ENCODE peak calls at places on chromosome 21, in six cellular contexts. One of them, this sample, is unnamed.

GRCh38 chr21:43718872-43719747 is at the start of gene PDXK:
- DNase-seq in mammary epithelial cell: peak
- DNase-seq in body of pancreas: peak
- DNase-seq in fibroblast of pulmonary artery: peak
- DNase-seq in heart right ventricle: peak
- DNase-seq in esophagus muscularis mucosa: peak
- DNase-seq in this sample: peak

GRCh38 chr21:18832081-18832670 is 428.6 kb upstream of the TMPRSS15 start:
- DNase-seq in mammary epithelial cell: no peak
- DNase-seq in body of pancreas: no peak
- DNase-seq in fibroblast of pulmonary artery: no peak
- DNase-seq in heart right ventricle: no peak
- DNase-seq in esophagus muscularis mucosa: no peak
- DNase-seq in this sample: no peak

GRCh38 chr21:39715804-39716397 is 29.1 kb upstream of the IGSF5 start:
- DNase-seq in mammary epithelial cell: peak
- DNase-seq in body of pancreas: peak
- DNase-seq in fibroblast of pulmonary artery: peak
- DNase-seq in heart right ventricle: peak
- DNase-seq in esophagus muscularis mucosa: no peak
- DNase-seq in this sample: peak

GRCh38 chr21:32426592-32427051 is 14.1 kb downstream of the EVA1C start:
- DNase-seq in mammary epithelial cell: peak
- DNase-seq in body of pancreas: no peak
- DNase-seq in fibroblast of pulmonary artery: peak
- DNase-seq in heart right ventricle: no peak
- DNase-seq in esophagus muscularis mucosa: no peak
- DNase-seq in this sample: no peak

GRCh38 chr21:34698270-34699015 is 29.6 kb downstream of the CLIC6 start:
- DNase-seq in mammary epithelial cell: no peak
- DNase-seq in body of pancreas: no peak
- DNase-seq in fibroblast of pulmonary artery: no peak
- DNase-seq in heart right ventricle: no peak
- DNase-seq in esophagus muscularis mucosa: no peak
- DNase-seq in this sample: no peak

GRCh38 chr21:16087523-16087922 is 357.7 kb downstream of the USP25 start:
- DNase-seq in mammary epithelial cell: no peak
- DNase-seq in body of pancreas: no peak
- DNase-seq in fibroblast of pulmonary artery: no peak
- DNase-seq in heart right ventricle: no peak
- DNase-seq in esophagus muscularis mucosa: no peak
- DNase-seq in this sample: no peak

GRCh38 chr21:44365967-44366585 is 12.7 kb downstream of the TRPM2 start:
- DNase-seq in mammary epithelial cell: no peak
- DNase-seq in body of pancreas: no peak
- DNase-seq in fibroblast of pulmonary artery: no peak
- DNase-seq in heart right ventricle: no peak
- DNase-seq in esophagus muscularis mucosa: no peak
- DNase-seq in this sample: no peak

GRCh38 chr21:15050588-15051377 is 14.0 kb downstream of the NRIP1 start:
- DNase-seq in mammary epithelial cell: no peak
- DNase-seq in body of pancreas: no peak
- DNase-seq in fibroblast of pulmonary artery: no peak
- DNase-seq in heart right ventricle: no peak
- DNase-seq in esophagus muscularis mucosa: no peak
- DNase-seq in this sample: no peak

GRCh38 chr21:31181089-31181757 is 142.9 kb upstream of the KRTAP19-8 start:
- DNase-seq in mammary epithelial cell: no peak
- DNase-seq in body of pancreas: no peak
- DNase-seq in fibroblast of pulmonary artery: no peak
- DNase-seq in heart right ventricle: no peak
- DNase-seq in esophagus muscularis mucosa: no peak
- DNase-seq in this sample: no peak

GRCh38 chr21:31176725-31177124 is 138.4 kb upstream of the KRTAP19-8 start:
- DNase-seq in mammary epithelial cell: no peak
- DNase-seq in body of pancreas: no peak
- DNase-seq in fibroblast of pulmonary artery: no peak
- DNase-seq in heart right ventricle: no peak
- DNase-seq in esophagus muscularis mucosa: no peak
- DNase-seq in this sample: no peak

GRCh38 chr21:31184462-31184861 is 146.2 kb upstream of the KRTAP19-8 start:
- DNase-seq in mammary epithelial cell: no peak
- DNase-seq in body of pancreas: no peak
- DNase-seq in fibroblast of pulmonary artery: no peak
- DNase-seq in heart right ventricle: no peak
- DNase-seq in esophagus muscularis mucosa: no peak
- DNase-seq in this sample: no peak

GRCh38 chr21:31182231-31183129 is 144.2 kb upstream of the KRTAP19-8 start:
- DNase-seq in mammary epithelial cell: no peak
- DNase-seq in body of pancreas: no peak
- DNase-seq in fibroblast of pulmonary artery: no peak
- DNase-seq in heart right ventricle: no peak
- DNase-seq in esophagus muscularis mucosa: no peak
- DNase-seq in this sample: no peak

GRCh38 chr21:31180256-31181088 is 142.2 kb upstream of the KRTAP19-8 start:
- DNase-seq in mammary epithelial cell: peak
- DNase-seq in body of pancreas: no peak
- DNase-seq in fibroblast of pulmonary artery: peak
- DNase-seq in heart right ventricle: no peak
- DNase-seq in esophagus muscularis mucosa: no peak
- DNase-seq in this sample: peak
- TF ChIP-seq CTCF in mammary epithelial cell: peak
- TF ChIP-seq CTCF in body of pancreas: peak
- TF ChIP-seq CTCF in fibroblast of pulmonary artery: peak
- TF ChIP-seq CTCF in heart right ventricle: peak
- TF ChIP-seq CTCF in esophagus muscularis mucosa: peak
- TF ChIP-seq CTCF in this sample: peak

DNA sequence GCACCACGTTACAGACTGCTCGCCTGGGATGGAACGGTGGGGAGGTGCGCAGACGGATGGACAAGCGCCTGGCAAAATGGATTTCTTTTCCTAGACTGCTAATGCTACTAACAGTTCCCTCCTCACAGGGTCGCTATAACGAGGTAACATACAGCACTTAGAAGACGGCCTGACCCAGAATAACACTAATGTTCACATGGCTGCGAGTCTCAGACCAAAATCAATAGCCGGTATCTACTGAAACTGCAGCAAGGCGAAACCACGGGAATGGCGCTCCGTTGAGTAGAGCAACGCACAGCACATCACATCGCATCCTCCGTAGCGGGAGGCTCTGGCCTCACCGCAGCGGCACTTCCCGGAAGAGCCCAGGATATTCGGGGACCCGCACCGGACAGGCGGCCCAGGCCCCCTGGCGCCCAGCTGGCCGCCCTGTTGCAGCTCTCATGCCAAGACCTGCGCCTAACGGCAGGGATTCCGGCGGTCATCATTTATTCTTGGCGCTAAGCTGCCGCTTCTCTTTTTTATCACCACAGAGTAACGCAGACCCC is 46.6 kb downstream of the VPS26C start:
- DNase-seq in mammary epithelial cell: peak
- DNase-seq in body of pancreas: peak
- DNase-seq in fibroblast of pulmonary artery: peak
- DNase-seq in heart right ventricle: no peak
- DNase-seq in esophagus muscularis mucosa: no peak
- DNase-seq in this sample: peak
- TF ChIP-seq CTCF in mammary epithelial cell: peak
- TF ChIP-seq CTCF in body of pancreas: peak
- TF ChIP-seq CTCF in fibroblast of pulmonary artery: peak
- TF ChIP-seq CTCF in heart right ventricle: no peak
- TF ChIP-seq CTCF in esophagus muscularis mucosa: no peak
- TF ChIP-seq CTCF in this sample: peak

DNA sequence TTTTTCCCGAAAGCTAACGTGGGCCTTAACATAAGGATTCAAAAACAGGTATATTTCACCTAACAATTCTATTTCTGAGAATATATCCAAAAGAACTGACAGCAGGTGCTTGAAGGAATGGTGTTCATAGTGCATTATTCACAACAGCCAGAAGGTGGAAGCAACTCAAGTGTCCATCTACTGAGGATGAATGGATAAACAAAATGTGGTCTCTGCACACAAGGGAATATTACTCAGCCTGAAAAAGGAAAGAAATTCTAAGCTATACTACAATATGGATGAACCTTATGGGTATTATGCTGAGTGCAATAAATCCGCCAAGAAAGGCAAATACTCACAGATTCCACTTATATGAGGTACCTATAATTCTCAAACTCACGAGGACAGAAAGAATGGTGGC is 6.1 kb upstream of the RIPPLY3 start:
- DNase-seq in mammary epithelial cell: no peak
- DNase-seq in body of pancreas: no peak
- DNase-seq in fibroblast of pulmonary artery: no peak
- DNase-seq in heart right ventricle: no peak
- DNase-seq in esophagus muscularis mucosa: no peak
- DNase-seq in this sample: no peak
- TF ChIP-seq CTCF in mammary epithelial cell: peak
- TF ChIP-seq CTCF in body of pancreas: no peak
- TF ChIP-seq CTCF in fibroblast of pulmonary artery: peak
- TF ChIP-seq CTCF in heart right ventricle: no peak
- TF ChIP-seq CTCF in esophagus muscularis mucosa: no peak
- TF ChIP-seq CTCF in this sample: no peak

GRCh38 chr21:33664135-33664534 is 21.8 kb downstream of the ITSN1 start:
- DNase-seq in mammary epithelial cell: no peak
- DNase-seq in body of pancreas: no peak
- DNase-seq in fibroblast of pulmonary artery: no peak
- DNase-seq in heart right ventricle: no peak
- DNase-seq in esophagus muscularis mucosa: no peak
- DNase-seq in this sample: no peak

GRCh38 chr21:33670076-33670475 is 27.8 kb downstream of the ITSN1 start:
- DNase-seq in mammary epithelial cell: peak
- DNase-seq in body of pancreas: no peak
- DNase-seq in fibroblast of pulmonary artery: no peak
- DNase-seq in heart right ventricle: no peak
- DNase-seq in esophagus muscularis mucosa: no peak
- DNase-seq in this sample: no peak

GRCh38 chr21:33666153-33666552 is 23.9 kb downstream of the ITSN1 start:
- DNase-seq in mammary epithelial cell: no peak
- DNase-seq in body of pancreas: no peak
- DNase-seq in fibroblast of pulmonary artery: peak
- DNase-seq in heart right ventricle: no peak
- DNase-seq in esophagus muscularis mucosa: no peak
- DNase-seq in this sample: no peak

GRCh38 chr21:33668620-33669019 is 26.3 kb downstream of the ITSN1 start:
- DNase-seq in mammary epithelial cell: no peak
- DNase-seq in body of pancreas: no peak
- DNase-seq in fibroblast of pulmonary artery: no peak
- DNase-seq in heart right ventricle: no peak
- DNase-seq in esophagus muscularis mucosa: no peak
- DNase-seq in this sample: no peak

DNA sequence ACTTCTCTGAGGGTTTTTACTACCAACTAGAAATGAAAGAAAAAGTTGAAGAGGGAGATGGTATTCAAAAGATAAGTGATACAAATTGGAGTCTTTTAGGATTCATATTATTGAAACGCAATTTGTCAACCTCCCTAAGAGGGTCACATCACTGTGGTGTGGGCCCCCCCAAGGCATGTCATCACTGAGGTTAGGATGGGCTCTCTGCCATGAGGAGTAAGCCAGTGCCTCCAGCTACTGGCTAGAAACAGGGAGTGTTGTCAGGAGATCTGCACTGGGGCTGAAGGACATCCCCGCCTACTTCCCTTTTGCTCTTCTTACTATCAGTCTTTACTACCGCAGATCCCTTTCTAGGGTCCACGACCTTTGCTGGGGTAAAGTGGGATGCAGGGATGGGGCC is 25.9 kb downstream of the ITSN1 start:
- DNase-seq in mammary epithelial cell: peak
- DNase-seq in body of pancreas: no peak
- DNase-seq in fibroblast of pulmonary artery: no peak
- DNase-seq in heart right ventricle: no peak
- DNase-seq in esophagus muscularis mucosa: no peak
- DNase-seq in this sample: no peak
- TF ChIP-seq CTCF in mammary epithelial cell: no peak
- TF ChIP-seq CTCF in body of pancreas: no peak
- TF ChIP-seq CTCF in fibroblast of pulmonary artery: no peak
- TF ChIP-seq CTCF in heart right ventricle: no peak
- TF ChIP-seq CTCF in esophagus muscularis mucosa: no peak
- TF ChIP-seq CTCF in this sample: no peak

DNA sequence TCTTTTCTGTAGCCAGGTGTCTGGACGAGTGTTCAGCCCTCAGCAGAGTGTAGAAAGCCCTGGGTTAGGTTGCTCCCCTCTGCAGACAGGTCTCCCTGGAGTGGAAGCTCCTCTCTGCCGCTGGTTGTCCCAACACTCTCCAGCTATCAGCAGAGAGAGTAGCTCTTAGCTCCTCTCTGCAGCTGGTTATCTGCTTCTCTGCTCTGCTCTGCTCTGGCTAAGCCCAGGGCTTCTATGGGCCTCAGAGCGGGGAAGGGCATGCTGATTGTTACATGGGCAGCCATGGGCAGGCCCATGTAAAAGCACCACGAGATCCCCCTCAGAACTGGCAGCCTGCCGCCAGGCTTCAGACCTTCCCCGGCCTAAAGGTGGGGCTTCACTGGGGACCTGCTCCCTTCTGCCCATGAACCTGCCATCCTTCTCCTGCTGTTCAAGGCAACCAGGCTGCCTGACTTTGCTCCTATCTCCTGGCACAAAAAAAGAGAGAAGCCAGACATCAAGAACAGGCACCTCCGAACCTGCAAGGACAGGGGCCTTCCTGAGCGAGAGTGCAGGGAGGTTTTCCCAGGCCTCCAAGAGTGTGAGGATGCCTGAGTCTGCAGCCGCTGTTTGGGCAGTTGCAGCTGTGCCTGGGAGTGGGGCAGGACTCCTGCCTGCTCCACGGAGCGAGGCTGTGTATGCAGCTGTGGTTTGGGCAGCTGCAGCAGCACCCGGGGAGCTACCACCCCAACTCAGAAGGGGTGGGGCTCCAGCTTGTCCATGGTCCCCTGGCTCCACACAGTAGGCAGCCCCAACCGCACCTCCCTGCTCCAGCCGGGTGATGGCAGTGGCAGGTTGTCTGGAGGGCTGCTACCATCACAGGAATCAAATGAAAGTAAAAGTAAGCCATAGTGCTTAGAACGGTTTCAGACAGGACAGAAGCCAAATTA is 973.7 kb downstream of the LTN1 start:
- DNase-seq in mammary epithelial cell: no peak
- DNase-seq in body of pancreas: peak
- DNase-seq in fibroblast of pulmonary artery: no peak
- DNase-seq in heart right ventricle: no peak
- DNase-seq in esophagus muscularis mucosa: no peak
- DNase-seq in this sample: no peak
- TF ChIP-seq CTCF in mammary epithelial cell: no peak
- TF ChIP-seq CTCF in body of pancreas: peak
- TF ChIP-seq CTCF in fibroblast of pulmonary artery: no peak
- TF ChIP-seq CTCF in heart right ventricle: no peak
- TF ChIP-seq CTCF in esophagus muscularis mucosa: no peak
- TF ChIP-seq CTCF in this sample: no peak

GRCh38 chr21:45542242-45542666 is at the start of gene SLC19A1:
- DNase-seq in mammary epithelial cell: peak
- DNase-seq in body of pancreas: peak
- DNase-seq in fibroblast of pulmonary artery: peak
- DNase-seq in heart right ventricle: peak
- DNase-seq in esophagus muscularis mucosa: no peak
- DNase-seq in this sample: peak
- TF ChIP-seq CTCF in mammary epithelial cell: peak
- TF ChIP-seq CTCF in body of pancreas: peak
- TF ChIP-seq CTCF in fibroblast of pulmonary artery: no peak
- TF ChIP-seq CTCF in heart right ventricle: peak
- TF ChIP-seq CTCF in esophagus muscularis mucosa: peak
- TF ChIP-seq CTCF in this sample: peak